ENCODE peak calls at places on chromosomes 13 and 19, in six cellular contexts. T is body of pancreas; Q is DND-41; W is right lobe of liver; S is CD8-positive, alpha-beta memory T cell; Y is effector memory CD4-positive, alpha-beta T cell. B is an unnamed sample. For H3K27me3 and H3K4me1, the result is how much of the 10 kb centered on the place peaks cover.

GRCh38 chr19:2982983-2983350 is 5.6 kb downstream of the TLE6 start:
- DNase-seq in T (peak), Q (no peak), W (peak), S (no peak), Y (no peak), B (no peak)

GRCh38 chr19:4715529-4716221 is 8.0 kb downstream of the DPP9 start:
- DNase-seq in T (peak), Q (no peak), W (peak), S (no peak), Y (no peak), B (no peak)

GRCh38 chr19:13036366-13036976 is 41.2 kb downstream of the NFIX start:
- DNase-seq in T (peak), Q (no peak), W (no peak), S (no peak), Y (no peak), B (no peak)

GRCh38 chr19:38231918-38232317 is 7.9 kb upstream of the DPF1 start:
- DNase-seq in T (no peak), Q (no peak), W (no peak), S (no peak), Y (no peak), B (no peak)

GRCh38 chr13:83355042-83355441 is 527.2 kb downstream of the SLITRK1 start:
- DNase-seq in T (no peak), Q (no peak), W (no peak), S (no peak), Y (no peak), B (no peak)

GRCh38 chr19:29620931-29621351 is 14.9 kb downstream of the POP4 start:
- DNase-seq in T (no peak), Q (peak), W (no peak), S (no peak), Y (no peak), B (no peak)

GRCh38 chr13:28239374-28239773 is 101.0 kb downstream of the PAN3 start:
- DNase-seq in T (no peak), Q (no peak), W (no peak), S (no peak), Y (no peak), B (no peak)

GRCh38 chr19:45153339-45154063 is 7.3 kb downstream of the NKPD1 start:
- DNase-seq in T (peak), Q (no peak), W (no peak), S (peak), Y (peak), B (peak)

GRCh38 chr13:93723316-93723715 is 496.7 kb downstream of the GPC6 start:
- DNase-seq in T (no peak), Q (no peak), W (no peak), S (no peak), Y (no peak), B (no peak)

GRCh38 chr19:16920816-16921529 is 32.2 kb downstream of the F2RL3 start:
- DNase-seq in T (no peak), Q (no peak), W (peak), S (no peak), Y (no peak), B (no peak)

GRCh38 chr19:7705387-7706187 is 3.7 kb upstream of the FCER2 start:
- DNase-seq in T (peak), Q (no peak), W (peak), S (peak), Y (peak), B (peak)

GRCh38 chr13:30718661-30719520 is 16.5 kb upstream of the ALOX5AP start:
- DNase-seq in T (no peak), Q (no peak), W (no peak), S (no peak), Y (no peak), B (no peak)

GRCh38 chr19:41307954-41308449 is 2.0 kb upstream of the CCDC97 start:
- DNase-seq in T (no peak), Q (no peak), W (no peak), S (no peak), Y (no peak), B (no peak)

GRCh38 chr13:113765241-113765910 is 6.3 kb downstream of the TMEM255B start:
- DNase-seq in T (no peak), Q (no peak), W (no peak), S (no peak), Y (no peak), B (no peak)

GRCh38 chr13:35965226-35965927 is 165.8 kb downstream of the DCLK1 start:
- DNase-seq in T (no peak), Q (no peak), W (no peak), S (no peak), Y (no peak), B (no peak)

GRCh38 chr19:16951529-16951928 is 62.7 kb downstream of the F2RL3 start:
- DNase-seq in T (no peak), Q (no peak), W (no peak), S (no peak), Y (no peak), B (no peak)

GRCh38 chr13:88623150-88623549 is 952.0 kb downstream of the SLITRK5 start:
- DNase-seq in T (no peak), Q (no peak), W (no peak), S (no peak), Y (no peak), B (no peak)

GRCh38 chr19:1758231-1758577 is 4.9 kb downstream of the ONECUT3 start:
- DNase-seq in T (no peak), Q (no peak), W (no peak), S (no peak), Y (no peak), B (no peak)
- H3K27me3 ChIP-seq in T (under half), Q (under half), W (under half), S (under half), Y (half or more), B (under half)

GRCh38 chr19:51803529-51803928 is 8.6 kb downstream of the FPR3 start:
- DNase-seq in T (no peak), Q (no peak), W (no peak), S (no peak), Y (no peak), B (no peak)
- H3K4me1 ChIP-seq in T (under half), Q (under half), W (under half), S (under half), Y (under half), B (under half)

DNA sequence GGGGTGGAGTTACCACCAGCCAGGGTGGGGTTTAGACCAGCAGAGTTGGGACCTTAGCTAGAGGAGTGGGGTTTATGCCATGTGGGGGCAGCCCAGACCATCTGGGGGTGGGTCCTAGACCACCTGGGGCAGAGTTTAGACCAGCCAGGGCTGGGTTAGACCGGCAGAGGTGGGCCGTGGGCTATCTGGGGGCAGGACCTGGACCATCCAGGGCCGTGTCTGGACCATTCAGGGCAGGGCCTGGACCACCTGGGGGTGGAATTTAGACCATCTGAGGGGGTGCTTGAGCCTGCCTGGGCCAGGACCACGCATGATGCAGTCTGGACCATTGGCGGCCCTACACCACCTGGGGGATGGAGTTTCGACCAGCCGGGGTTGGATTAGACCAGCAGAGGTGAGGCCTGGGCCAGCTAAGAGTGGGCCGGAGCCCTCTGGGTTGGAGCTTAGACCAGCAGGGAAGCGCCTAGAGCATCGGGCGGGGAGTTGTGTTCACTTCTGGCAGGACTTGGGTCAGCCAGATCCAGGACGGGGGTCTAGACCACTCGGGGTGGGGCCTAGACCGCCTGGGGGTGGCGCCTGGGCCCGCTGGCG is 9.9 kb upstream of the CACNG6 start:
- DNase-seq in T (no peak), Q (no peak), W (no peak), S (no peak), Y (no peak), B (no peak)
- H3K27me3 ChIP-seq in T (under half), Q (under half), W (under half), S (under half), Y (under half), B (under half)

GRCh38 chr13:97971519-97971918 is 18.0 kb downstream of the IPO5 start:
- DNase-seq in T (no peak), Q (no peak), W (no peak), S (no peak), Y (no peak), B (no peak)
- H3K4me1 ChIP-seq in T (under half), Q (under half), W (under half), S (under half), Y (under half), B (under half)

GRCh38 chr13:112060899-112061366 is 6.0 kb upstream of the SOX1 start:
- DNase-seq in T (no peak), Q (no peak), W (no peak), S (no peak), Y (no peak), B (no peak)

GRCh38 chr13:112063309-112063626 is 3.7 kb upstream of the SOX1 start:
- DNase-seq in T (no peak), Q (no peak), W (no peak), S (no peak), Y (no peak), B (no peak)

GRCh38 chr13:112061367-112062046 is 5.4 kb upstream of the SOX1 start:
- DNase-seq in T (no peak), Q (no peak), W (no peak), S (no peak), Y (no peak), B (no peak)

GRCh38 chr13:112062619-112063308 is 4.2 kb upstream of the SOX1 start:
- DNase-seq in T (no peak), Q (no peak), W (no peak), S (no peak), Y (no peak), B (no peak)

DNA sequence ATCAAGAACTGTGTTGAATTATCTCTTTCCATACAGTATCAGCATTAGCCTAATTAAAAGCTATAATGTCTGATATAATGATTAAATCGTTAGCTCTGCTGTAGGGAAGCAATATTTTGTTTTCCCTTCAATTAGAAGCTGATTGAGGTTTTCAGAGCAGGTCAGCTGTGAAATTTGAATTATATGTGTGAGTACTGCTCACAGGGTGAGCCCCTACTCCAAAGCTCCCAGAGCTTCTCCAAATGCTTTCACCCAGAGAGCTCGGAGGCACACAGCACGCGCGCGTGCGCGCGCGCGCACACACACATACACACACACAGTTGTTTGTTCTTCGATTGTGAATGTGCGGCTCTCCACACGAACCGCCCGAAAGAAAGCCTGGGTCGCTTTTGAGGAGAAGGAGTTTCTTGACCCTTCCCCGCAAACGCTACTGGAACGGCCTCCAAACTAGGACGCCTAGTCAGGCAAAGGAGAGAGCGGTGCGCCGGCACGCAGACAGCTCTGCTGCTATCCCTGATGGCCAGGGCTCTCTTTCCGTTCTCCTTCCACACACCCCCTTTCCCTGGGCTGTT is 4.8 kb upstream of the SOX1 start:
- DNase-seq in T (no peak), Q (no peak), W (no peak), S (no peak), Y (no peak), B (no peak)
- H3K27me3 ChIP-seq in T (under half), Q (under half), W (under half), S (under half), Y (half or more), B (under half)

B was measured in CD4-positive, alpha-beta memory T cell.